ENCODE peak calls at places on chromosomes 3 and 15, in ten cellular contexts. One of them, this sample, is unnamed.

GRCh38 chr3:157856078-157856939 is 249.9 kb downstream of the SHOX2 start:
- DNase-seq in H9: no peak
- DNase-seq in Calu3: no peak
- DNase-seq in MCF 10A: peak; percentile 93
- DNase-seq in fibroblast of villous mesenchyme: peak; percentile 11
- DNase-seq in endothelial cell: no peak
- DNase-seq in epithelial cell of esophagus: peak; percentile 81
- DNase-seq in AG10803: no peak
- DNase-seq in A549: no peak
- DNase-seq in RWPE2: no peak
- DNase-seq in this sample: no peak

GRCh38 chr3:126851934-126852333 is 131.0 kb upstream of the PLXNA1 start:
- DNase-seq in H9: no peak
- DNase-seq in Calu3: no peak
- DNase-seq in MCF 10A: no peak
- DNase-seq in fibroblast of villous mesenchyme: no peak
- DNase-seq in endothelial cell: no peak
- DNase-seq in epithelial cell of esophagus: no peak
- DNase-seq in AG10803: no peak
- DNase-seq in A549: no peak
- DNase-seq in RWPE2: no peak
- DNase-seq in this sample: no peak

GRCh38 chr3:115385935-115386334 is 237.4 kb upstream of the GAP43 start:
- DNase-seq in H9: no peak
- DNase-seq in Calu3: no peak
- DNase-seq in MCF 10A: no peak
- DNase-seq in fibroblast of villous mesenchyme: no peak
- DNase-seq in endothelial cell: no peak
- DNase-seq in epithelial cell of esophagus: no peak
- DNase-seq in AG10803: no peak
- DNase-seq in A549: no peak
- DNase-seq in RWPE2: no peak
- DNase-seq in this sample: no peak

GRCh38 chr3:133899309-133899708 is 3.6 kb upstream of the RAB6B start:
- DNase-seq in H9: no peak
- DNase-seq in Calu3: no peak
- DNase-seq in MCF 10A: no peak
- DNase-seq in fibroblast of villous mesenchyme: no peak
- DNase-seq in endothelial cell: no peak
- DNase-seq in epithelial cell of esophagus: no peak
- DNase-seq in AG10803: no peak
- DNase-seq in A549: no peak
- DNase-seq in RWPE2: no peak
- DNase-seq in this sample: no peak

GRCh38 chr3:15327941-15328340 is 4.4 kb downstream of the SH3BP5 start:
- DNase-seq in H9: no peak
- DNase-seq in Calu3: no peak
- DNase-seq in MCF 10A: no peak
- DNase-seq in fibroblast of villous mesenchyme: no peak
- DNase-seq in endothelial cell: peak; percentile 60
- DNase-seq in epithelial cell of esophagus: peak; percentile 55
- DNase-seq in AG10803: no peak
- DNase-seq in A549: no peak
- DNase-seq in RWPE2: no peak
- DNase-seq in this sample: no peak

GRCh38 chr3:41365973-41366372 is 166.7 kb downstream of the CTNNB1 start:
- DNase-seq in H9: peak; percentile 41
- DNase-seq in Calu3: no peak
- DNase-seq in MCF 10A: no peak
- DNase-seq in fibroblast of villous mesenchyme: no peak
- DNase-seq in endothelial cell: no peak
- DNase-seq in epithelial cell of esophagus: no peak
- DNase-seq in AG10803: no peak
- DNase-seq in A549: no peak
- DNase-seq in RWPE2: no peak
- DNase-seq in this sample: no peak

GRCh38 chr15:92954578-92954977 is 54.5 kb downstream of the CHD2 start:
- DNase-seq in H9: no peak
- DNase-seq in Calu3: peak; percentile 37
- DNase-seq in MCF 10A: peak; percentile 38
- DNase-seq in fibroblast of villous mesenchyme: no peak
- DNase-seq in endothelial cell: no peak
- DNase-seq in epithelial cell of esophagus: peak; percentile 24
- DNase-seq in AG10803: no peak
- DNase-seq in A549: no peak
- DNase-seq in RWPE2: no peak
- DNase-seq in this sample: no peak

GRCh38 chr3:196414469-196414868 is 17.8 kb downstream of the UBXN7 start:
- DNase-seq in H9: no peak
- DNase-seq in Calu3: no peak
- DNase-seq in MCF 10A: no peak
- DNase-seq in fibroblast of villous mesenchyme: peak; percentile 8
- DNase-seq in endothelial cell: no peak
- DNase-seq in epithelial cell of esophagus: peak; percentile 21
- DNase-seq in AG10803: no peak
- DNase-seq in A549: no peak
- DNase-seq in RWPE2: no peak
- DNase-seq in this sample: peak; percentile 11

GRCh38 chr15:79130535-79131130 is 40.1 kb upstream of the RASGRF1 start:
- DNase-seq in H9: no peak
- DNase-seq in Calu3: no peak
- DNase-seq in MCF 10A: peak; percentile 12
- DNase-seq in fibroblast of villous mesenchyme: no peak
- DNase-seq in endothelial cell: no peak
- DNase-seq in epithelial cell of esophagus: no peak
- DNase-seq in AG10803: no peak
- DNase-seq in A549: peak; percentile 30
- DNase-seq in RWPE2: no peak
- DNase-seq in this sample: no peak

GRCh38 chr15:79124388-79124787 is 33.8 kb upstream of the RASGRF1 start:
- DNase-seq in H9: no peak
- DNase-seq in Calu3: no peak
- DNase-seq in MCF 10A: no peak
- DNase-seq in fibroblast of villous mesenchyme: no peak
- DNase-seq in endothelial cell: no peak
- DNase-seq in epithelial cell of esophagus: no peak
- DNase-seq in AG10803: no peak
- DNase-seq in A549: no peak
- DNase-seq in RWPE2: no peak
- DNase-seq in this sample: no peak

GRCh38 chr15:79132361-79132760 is 41.8 kb upstream of the RASGRF1 start:
- DNase-seq in H9: no peak
- DNase-seq in Calu3: no peak
- DNase-seq in MCF 10A: no peak
- DNase-seq in fibroblast of villous mesenchyme: no peak
- DNase-seq in endothelial cell: no peak
- DNase-seq in epithelial cell of esophagus: no peak
- DNase-seq in AG10803: no peak
- DNase-seq in A549: no peak
- DNase-seq in RWPE2: no peak
- DNase-seq in this sample: no peak

GRCh38 chr15:79129235-79129634 is 38.7 kb upstream of the RASGRF1 start:
- DNase-seq in H9: no peak
- DNase-seq in Calu3: no peak
- DNase-seq in MCF 10A: no peak
- DNase-seq in fibroblast of villous mesenchyme: no peak
- DNase-seq in endothelial cell: no peak
- DNase-seq in epithelial cell of esophagus: no peak
- DNase-seq in AG10803: no peak
- DNase-seq in A549: no peak
- DNase-seq in RWPE2: no peak
- DNase-seq in this sample: no peak

DNA sequence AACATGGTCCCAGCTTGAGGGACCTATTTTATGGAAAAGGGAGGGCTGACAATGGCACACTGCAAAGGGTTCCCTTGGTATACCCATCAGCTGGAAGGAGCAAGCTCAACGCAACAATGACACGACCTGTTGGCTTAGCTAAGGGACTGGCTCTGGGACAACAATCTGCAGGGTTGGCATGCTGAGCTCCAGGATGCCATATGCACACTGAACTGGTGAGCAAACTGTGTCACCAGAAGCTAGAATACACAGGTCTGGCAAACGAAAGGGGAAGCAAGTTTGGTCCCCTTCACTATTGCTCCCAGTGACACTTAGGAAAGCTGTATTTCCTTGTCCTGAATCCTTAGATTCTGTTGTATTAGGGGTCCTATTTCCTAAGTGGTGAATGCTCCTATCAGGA is 38.0 kb upstream of the RASGRF1 start:
- DNase-seq in H9: no peak
- DNase-seq in Calu3: no peak
- DNase-seq in MCF 10A: no peak
- DNase-seq in fibroblast of villous mesenchyme: no peak
- DNase-seq in endothelial cell: no peak
- DNase-seq in epithelial cell of esophagus: no peak
- DNase-seq in AG10803: no peak
- DNase-seq in A549: no peak
- DNase-seq in RWPE2: no peak
- DNase-seq in this sample: no peak
- TF ChIP-seq CTCF in H9: no peak
- TF ChIP-seq CTCF in Calu3: no peak
- TF ChIP-seq CTCF in MCF 10A: no peak
- TF ChIP-seq CTCF in fibroblast of villous mesenchyme: no peak
- TF ChIP-seq CTCF in endothelial cell: no peak
- TF ChIP-seq CTCF in epithelial cell of esophagus: no peak
- TF ChIP-seq CTCF in AG10803: no peak
- TF ChIP-seq CTCF in A549: no peak
- TF ChIP-seq CTCF in RWPE2: no peak
- TF ChIP-seq CTCF in this sample: no peak

DNA sequence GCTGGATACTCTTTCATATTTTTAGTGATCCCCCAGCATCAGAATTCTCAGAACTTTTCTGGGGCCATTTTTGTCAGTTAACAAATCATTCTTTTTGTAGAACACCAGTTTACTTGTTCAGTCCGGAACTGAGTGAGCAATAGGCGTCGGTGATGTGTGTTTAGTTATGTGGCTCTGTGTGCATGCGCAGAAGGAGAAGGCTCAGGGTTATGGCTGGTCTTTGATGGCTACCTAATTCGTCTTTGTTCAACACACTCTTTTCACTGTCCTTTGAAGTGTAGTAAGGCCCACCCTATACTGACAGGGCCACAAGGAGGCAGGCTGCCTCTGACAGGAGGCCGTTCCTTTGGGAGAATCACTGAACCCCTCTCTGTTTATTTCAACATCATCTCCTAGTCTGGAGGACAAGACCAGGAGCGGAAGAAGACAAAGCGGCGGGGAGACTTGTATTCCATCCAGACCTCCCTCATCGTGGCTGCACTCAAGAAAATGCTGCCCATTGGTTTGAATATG is 158.2 kb upstream of the CHRM5 start:
- DNase-seq in H9: no peak
- DNase-seq in Calu3: no peak
- DNase-seq in MCF 10A: no peak
- DNase-seq in fibroblast of villous mesenchyme: peak; percentile 3
- DNase-seq in endothelial cell: no peak
- DNase-seq in epithelial cell of esophagus: no peak
- DNase-seq in AG10803: no peak
- DNase-seq in A549: no peak
- DNase-seq in RWPE2: no peak
- DNase-seq in this sample: no peak
- TF ChIP-seq CTCF in H9: peak; percentile 48
- TF ChIP-seq CTCF in Calu3: no peak
- TF ChIP-seq CTCF in MCF 10A: no peak
- TF ChIP-seq CTCF in fibroblast of villous mesenchyme: peak; percentile 17
- TF ChIP-seq CTCF in endothelial cell: no peak
- TF ChIP-seq CTCF in epithelial cell of esophagus: no peak
- TF ChIP-seq CTCF in AG10803: no peak
- TF ChIP-seq CTCF in A549: no peak
- TF ChIP-seq CTCF in RWPE2: no peak
- TF ChIP-seq CTCF in this sample: no peak

DNA sequence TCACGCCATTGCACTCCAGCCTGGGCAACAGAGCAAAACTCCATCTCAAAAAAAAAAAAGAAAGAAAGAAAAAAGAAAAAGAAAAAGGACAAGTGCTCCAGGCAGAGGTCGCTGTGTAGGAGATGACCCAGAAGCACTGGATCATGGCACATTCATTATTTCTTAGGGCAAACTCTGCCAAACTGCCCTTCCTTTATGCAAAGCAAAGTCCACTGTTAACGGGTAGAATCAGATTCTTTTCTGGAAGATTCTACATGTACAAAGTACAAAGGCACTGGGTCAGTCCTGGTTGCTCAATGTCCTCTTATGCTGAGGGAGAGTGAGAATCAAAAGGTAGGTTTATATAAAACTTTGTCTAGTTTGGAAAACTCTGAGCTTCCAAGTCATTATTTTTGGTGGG is 144.9 kb downstream of the FEZF2 start:
- DNase-seq in H9: no peak
- DNase-seq in Calu3: no peak
- DNase-seq in MCF 10A: no peak
- DNase-seq in fibroblast of villous mesenchyme: no peak
- DNase-seq in endothelial cell: no peak
- DNase-seq in epithelial cell of esophagus: no peak
- DNase-seq in AG10803: no peak
- DNase-seq in A549: no peak
- DNase-seq in RWPE2: no peak
- DNase-seq in this sample: no peak
- TF ChIP-seq CTCF in H9: no peak
- TF ChIP-seq CTCF in Calu3: no peak
- TF ChIP-seq CTCF in MCF 10A: no peak
- TF ChIP-seq CTCF in fibroblast of villous mesenchyme: no peak
- TF ChIP-seq CTCF in endothelial cell: no peak
- TF ChIP-seq CTCF in epithelial cell of esophagus: no peak
- TF ChIP-seq CTCF in AG10803: no peak
- TF ChIP-seq CTCF in A549: no peak
- TF ChIP-seq CTCF in RWPE2: no peak
- TF ChIP-seq CTCF in this sample: no peak

GRCh38 chr3:100706365-100706764 is 2.9 kb upstream of the TFG start:
- DNase-seq in H9: no peak
- DNase-seq in Calu3: no peak
- DNase-seq in MCF 10A: peak; percentile 14
- DNase-seq in fibroblast of villous mesenchyme: peak; percentile 42
- DNase-seq in endothelial cell: no peak
- DNase-seq in epithelial cell of esophagus: no peak
- DNase-seq in AG10803: peak; percentile 59
- DNase-seq in A549: no peak
- DNase-seq in RWPE2: no peak
- DNase-seq in this sample: peak; percentile 53

GRCh38 chr3:100708644-100708988 is 678 bp upstream of the TFG start:
- DNase-seq in H9: no peak
- DNase-seq in Calu3: no peak
- DNase-seq in MCF 10A: no peak
- DNase-seq in fibroblast of villous mesenchyme: no peak
- DNase-seq in endothelial cell: no peak
- DNase-seq in epithelial cell of esophagus: peak; percentile 74
- DNase-seq in AG10803: no peak
- DNase-seq in A549: no peak
- DNase-seq in RWPE2: no peak
- DNase-seq in this sample: no peak

GRCh38 chr3:100709840-100710235 is 544 bp downstream of the TFG start:
- DNase-seq in H9: peak; percentile 70
- DNase-seq in Calu3: peak; percentile 17
- DNase-seq in MCF 10A: peak; percentile 43
- DNase-seq in fibroblast of villous mesenchyme: peak; percentile 63
- DNase-seq in endothelial cell: peak; percentile 49
- DNase-seq in epithelial cell of esophagus: peak; percentile 34
- DNase-seq in AG10803: peak; percentile 40
- DNase-seq in A549: peak; percentile 21
- DNase-seq in RWPE2: no peak
- DNase-seq in this sample: peak; percentile 40

GRCh38 chr3:100708989-100709839 is at the start of gene TFG:
- DNase-seq in H9: peak; percentile 97
- DNase-seq in Calu3: peak; percentile 98
- DNase-seq in MCF 10A: peak; percentile 99
- DNase-seq in fibroblast of villous mesenchyme: peak; percentile 100
- DNase-seq in endothelial cell: peak; percentile 97
- DNase-seq in epithelial cell of esophagus: peak; percentile 99
- DNase-seq in AG10803: peak; percentile 99
- DNase-seq in A549: peak; percentile 98
- DNase-seq in RWPE2: peak; percentile 92
- DNase-seq in this sample: peak; percentile 100

DNA sequence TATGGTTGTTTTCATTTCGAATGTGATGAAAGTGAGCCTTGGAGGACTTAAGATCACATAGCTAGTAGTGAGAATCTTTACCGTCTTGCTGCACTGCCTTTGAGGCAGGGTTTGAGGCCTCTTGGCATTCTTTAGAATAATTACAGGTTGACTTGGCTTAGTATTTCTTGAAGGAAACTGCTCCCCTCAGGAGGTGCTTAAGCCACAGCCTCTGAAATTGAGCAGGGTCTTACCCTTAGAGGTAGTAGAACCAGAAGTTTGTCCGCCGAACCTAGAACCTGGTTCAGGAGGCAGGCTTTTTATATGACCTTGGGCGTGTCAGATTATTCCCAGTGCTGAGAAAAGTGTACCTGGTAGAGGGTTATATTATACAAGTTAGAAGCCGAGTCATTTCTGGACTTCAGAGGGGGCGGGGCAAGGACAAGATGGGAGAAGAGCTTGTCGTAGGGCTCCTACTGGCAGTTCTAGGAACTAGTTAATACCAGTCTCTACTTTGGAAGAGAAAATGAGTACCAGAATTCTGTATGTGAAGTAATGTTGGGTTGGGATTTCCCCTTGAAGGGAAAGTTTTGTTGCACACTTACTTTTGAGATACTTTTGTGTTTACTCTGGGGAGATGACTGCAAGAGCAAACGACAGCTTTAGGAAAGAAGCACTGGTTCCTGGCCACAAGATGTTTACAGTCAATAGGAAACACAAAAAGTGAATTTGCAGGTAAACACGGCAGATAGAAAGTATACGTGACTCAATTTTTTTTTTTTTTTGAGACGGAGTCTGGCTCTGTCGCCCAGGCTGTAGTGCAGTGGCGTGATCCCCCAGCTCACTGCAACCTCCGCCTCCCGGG is 1.3 kb downstream of the TFG start:
- DNase-seq in H9: peak; percentile 33
- DNase-seq in Calu3: peak; percentile 62
- DNase-seq in MCF 10A: peak; percentile 76
- DNase-seq in fibroblast of villous mesenchyme: peak; percentile 69
- DNase-seq in endothelial cell: peak; percentile 33
- DNase-seq in epithelial cell of esophagus: peak; percentile 83
- DNase-seq in AG10803: peak; percentile 73
- DNase-seq in A549: peak; percentile 85
- DNase-seq in RWPE2: peak; percentile 71
- DNase-seq in this sample: peak; percentile 73
- TF ChIP-seq CTCF in H9: peak; percentile 42
- TF ChIP-seq CTCF in Calu3: no peak
- TF ChIP-seq CTCF in MCF 10A: peak; percentile 22
- TF ChIP-seq CTCF in fibroblast of villous mesenchyme: peak; percentile 50
- TF ChIP-seq CTCF in endothelial cell: no peak
- TF ChIP-seq CTCF in epithelial cell of esophagus: peak; percentile 52
- TF ChIP-seq CTCF in AG10803: peak; percentile 55
- TF ChIP-seq CTCF in A549: peak; percentile 8
- TF ChIP-seq CTCF in RWPE2: peak; percentile 32
- TF ChIP-seq CTCF in this sample: peak; percentile 49

This sample was measured in fibroblast of pulmonary artery.